ENCODE peak calls at places on chromosome 11, in nine cellular contexts. U is cardiac muscle cell; X is uterus; D is IMR-90; I is A549; N is CD8-positive, alpha-beta T cell; F is breast epithelium; M is caudate nucleus; W is H9. L is an unnamed sample.

GRCh38 chr11:118677977-118678376 is 1.5 kb downstream of the TREH start:
- DNase-seq in X (no peak), U (no peak), W (no peak), N (no peak), D (no peak), F (no peak), I (no peak), M (no peak), L (no peak)

GRCh38 chr11:126716456-126717083 is 284.0 kb downstream of the KIRREL3 start:
- DNase-seq in I (peak), F (no peak), U (peak), N (no peak), M (no peak), W (peak), X (no peak), D (peak), L (no peak)

GRCh38 chr11:77993902-77994301 is 566 bp downstream of the INTS4 start:
- DNase-seq in I (no peak), M (no peak), U (peak), W (no peak), N (no peak), F (no peak), D (no peak), X (no peak), L (no peak)

GRCh38 chr11:8265681-8266241 is 2.1 kb upstream of the LMO1 start:
- DNase-seq in W (peak), D (no peak), I (peak), N (no peak), X (peak), F (peak), U (peak), M (no peak), L (no peak)

GRCh38 chr11:126147268-126148111 is 64.0 kb downstream of the RPUSD4 start:
- DNase-seq in I (no peak), X (no peak), W (peak), F (no peak), D (no peak), U (no peak), M (no peak), N (no peak), L (no peak)

GRCh38 chr11:119100246-119100959 is 1.2 kb downstream of the DPAGT1 start:
- DNase-seq in M (no peak), W (no peak), U (no peak), N (no peak), F (no peak), I (peak), X (no peak), D (peak), L (no peak)

GRCh38 chr11:134412508-134413333 is 679 bp upstream of the B3GAT1 start:
- DNase-seq in U (peak), X (no peak), F (no peak), D (no peak), I (no peak), N (peak), W (peak), M (peak), L (no peak)

GRCh38 chr11:93054279-93054678 is 84.8 kb downstream of the MTNR1B start:
- DNase-seq in F (no peak), D (peak), W (no peak), U (no peak), M (no peak), I (no peak), N (no peak), X (no peak), L (no peak)

GRCh38 chr11:65027213-65028067 is at the start of gene SNX15:
- DNase-seq in W (peak), U (peak), M (peak), N (peak), F (peak), X (peak), D (peak), I (peak), L (peak)
- H3K27ac ChIP-seq in W (no peak), U (peak), M (peak), N (peak), F (peak), X (peak), D (peak), I (peak), L (peak)

GRCh38 chr11:122172352-122173073 is 56.5 kb upstream of the BLID start:
- DNase-seq in M (no peak), W (no peak), I (no peak), N (no peak), F (no peak), X (no peak), D (peak), U (no peak), L (no peak)
- H3K27ac ChIP-seq in M (no peak), W (no peak), I (no peak), N (no peak), F (no peak), X (no peak), D (peak), U (no peak), L (no peak)

GRCh38 chr11:33716236-33716635 is 15.6 kb upstream of the C11orf91 start:
- DNase-seq in M (no peak), N (no peak), W (no peak), U (no peak), D (no peak), I (no peak), F (no peak), X (no peak), L (no peak)
- H3K27ac ChIP-seq in M (no peak), N (no peak), W (no peak), U (no peak), D (no peak), I (peak), F (peak), X (peak), L (peak)

GRCh38 chr11:763549-764321 is 13.6 kb downstream of the GATD1 start:
- DNase-seq in M (no peak), W (peak), N (no peak), U (no peak), I (no peak), X (no peak), F (no peak), D (no peak), L (no peak)

GRCh38 chr11:762421-763072 is 14.7 kb downstream of the GATD1 start:
- DNase-seq in W (peak), D (peak), N (no peak), F (no peak), X (no peak), U (no peak), M (no peak), I (peak), L (peak)

GRCh38 chr11:761526-762108 is 14.4 kb downstream of the TALDO1 start:
- DNase-seq in I (no peak), F (no peak), U (no peak), X (no peak), W (no peak), D (no peak), N (no peak), M (no peak), L (no peak)

GRCh38 chr11:764322-765024 is 12.8 kb downstream of the GATD1 start:
- DNase-seq in X (no peak), M (no peak), D (no peak), I (no peak), F (no peak), N (no peak), W (no peak), U (no peak), L (no peak)

GRCh38 chr11:763073-763463 is 14.2 kb downstream of the GATD1 start:
- DNase-seq in D (no peak), W (peak), I (no peak), N (no peak), X (no peak), F (peak), U (no peak), M (no peak), L (no peak)
- H3K27ac ChIP-seq in D (no peak), W (no peak), I (peak), N (no peak), X (no peak), F (peak), U (no peak), M (no peak), L (peak)

DNA sequence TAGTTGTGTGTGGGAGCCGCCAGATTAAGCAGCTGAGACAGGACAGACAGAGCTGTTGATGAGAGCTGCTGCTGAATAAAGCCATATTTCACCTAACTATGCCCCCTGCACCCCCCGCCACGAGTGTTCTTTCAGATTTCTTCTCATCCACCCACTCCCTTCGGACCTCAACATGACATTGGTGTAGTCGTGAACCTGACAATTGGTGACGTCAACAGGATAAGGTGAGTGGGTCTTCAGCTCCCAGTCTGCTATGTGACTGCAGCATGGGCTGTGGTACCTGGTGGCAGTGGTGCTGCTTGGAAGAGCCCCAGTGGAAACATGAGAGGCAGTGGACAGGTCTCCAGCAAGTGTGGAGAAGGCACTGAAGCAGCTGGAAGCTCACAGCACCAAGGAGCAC is 28.3 kb upstream of the KCNA4 start:
- DNase-seq in X (no peak), F (no peak), D (no peak), M (no peak), W (no peak), U (no peak), N (no peak), I (no peak), L (no peak)
- H3K27ac ChIP-seq in X (no peak), F (no peak), D (no peak), M (no peak), W (no peak), U (no peak), N (no peak), I (no peak), L (no peak)

GRCh38 chr11:27392715-27393114 is 29.7 kb upstream of the CCDC34 start:
- DNase-seq in U (peak), N (no peak), F (no peak), X (peak), D (peak), M (no peak), I (no peak), W (no peak), L (no peak)

GRCh38 chr11:27390318-27390958 is 27.4 kb upstream of the CCDC34 start:
- DNase-seq in N (no peak), U (no peak), M (no peak), D (no peak), F (no peak), I (no peak), X (no peak), W (no peak), L (no peak)

GRCh38 chr11:27391336-27392015 is 28.5 kb upstream of the CCDC34 start:
- DNase-seq in I (no peak), M (no peak), W (no peak), U (no peak), D (no peak), N (no peak), F (no peak), X (no peak), L (no peak)

GRCh38 chr11:27390959-27391326 is 27.9 kb upstream of the CCDC34 start:
- DNase-seq in I (no peak), N (no peak), W (no peak), M (no peak), X (no peak), D (peak), F (no peak), U (no peak), L (no peak)

GRCh38 chr11:27392278-27392677 is 29.3 kb upstream of the CCDC34 start:
- DNase-seq in X (no peak), M (no peak), I (no peak), U (no peak), F (no peak), N (no peak), D (no peak), W (no peak), L (no peak)
- H3K27ac ChIP-seq in X (peak), M (no peak), I (peak), U (peak), F (no peak), N (no peak), D (no peak), W (no peak), L (no peak)

GRCh38 chr11:567036-567628 is 6.4 kb downstream of the RASSF7 start:
- DNase-seq in M (no peak), W (no peak), N (no peak), I (no peak), D (no peak), F (no peak), U (no peak), X (peak), L (no peak)
- H3K27ac ChIP-seq in M (no peak), W (no peak), N (no peak), I (no peak), D (peak), F (no peak), U (no peak), X (peak), L (peak)

GRCh38 chr11:73201888-73202810 is 15.9 kb upstream of the P2RY2 start:
- DNase-seq in F (peak), D (no peak), U (no peak), M (no peak), W (no peak), I (no peak), X (no peak), N (no peak), L (peak)
- H3K27ac ChIP-seq in F (peak), D (no peak), U (no peak), M (no peak), W (no peak), I (no peak), X (no peak), N (no peak), L (no peak)

GRCh38 chr11:44564198-44564597 is 1.3 kb upstream of the CD82 start:
- DNase-seq in D (peak), X (peak), I (no peak), M (no peak), U (no peak), W (no peak), F (no peak), N (no peak), L (no peak)

GRCh38 chr11:44565746-44566558 is 489 bp downstream of the CD82 start:
- DNase-seq in D (no peak), U (no peak), I (no peak), X (no peak), F (no peak), N (no peak), W (peak), M (no peak), L (no peak)

GRCh38 chr11:44563716-44564115 is 1.7 kb upstream of the CD82 start:
- DNase-seq in I (no peak), D (peak), F (no peak), M (no peak), U (no peak), X (no peak), N (no peak), W (no peak), L (no peak)

GRCh38 chr11:44565008-44565745 is at the start of gene CD82:
- DNase-seq in F (peak), W (peak), X (peak), D (peak), M (peak), I (peak), N (peak), U (peak), L (peak)

GRCh38 chr11:44564653-44565007 is 833 bp upstream of the CD82 start:
- DNase-seq in W (peak), U (no peak), X (no peak), M (no peak), N (no peak), F (peak), I (peak), D (peak), L (peak)
- H3K27ac ChIP-seq in W (no peak), U (peak), X (peak), M (peak), N (no peak), F (peak), I (peak), D (peak), L (peak)